ENCODE peak calls at places on chromosomes 6 and 20, in ten cellular contexts. P is naive thymus-derived CD4-positive, alpha-beta T cell; A is SHP77; I is fibroblast of pulmonary artery; Q is AG08395; C is activated CD4-positive, alpha-beta T cell treated with anti-CD3 and anti-CD28 coated beads for 48 hours; V is ELF-1; E is sigmoid colon; T is GF-D8; D is activated naive CD8-positive, alpha-beta T cell treated with anti-CD3 and anti-CD28 coated beads, Interleukin-2, amount 50 U/mL, for 24 hours. R is an unnamed sample.

GRCh38 chr6:170292111-170292777 is 1.4 kb upstream of the DLL1 start:
- DNase-seq in T (no peak), C (no peak), D (no peak), A (no peak), V (peak; percentile 85), P (no peak), E (peak; percentile 46), Q (no peak), I (no peak), R (no peak)

GRCh38 chr6:154297711-154298110 is 58.9 kb downstream of the IPCEF1 start:
- DNase-seq in C (no peak), A (no peak), I (peak; percentile 61), V (no peak), D (no peak), Q (no peak), P (no peak), T (no peak), E (no peak), R (peak; percentile 67)

GRCh38 chr20:48039514-48039913 is 254.2 kb upstream of the SULF2 start:
- DNase-seq in I (no peak), P (no peak), T (no peak), Q (no peak), A (no peak), D (no peak), E (no peak), C (no peak), V (no peak), R (no peak)

GRCh38 chr6:3913077-3913957 is 64.1 kb downstream of the FAM50B start:
- DNase-seq in T (no peak), V (no peak), P (no peak), I (peak; percentile 99), Q (peak; percentile 95), A (peak; percentile 7), E (peak; percentile 92), C (no peak), D (no peak), R (peak; percentile 99)

GRCh38 chr20:38435555-38435939 is 419 bp upstream of the SNHG17 start:
- DNase-seq in A (no peak), D (no peak), E (no peak), V (no peak), C (no peak), I (peak; percentile 67), T (no peak), P (no peak), Q (peak; percentile 43), R (peak; percentile 81)

GRCh38 chr6:28907394-28907793 is 16.4 kb downstream of the TRIM27 start:
- DNase-seq in D (no peak), T (no peak), E (no peak), V (no peak), P (no peak), A (no peak), C (no peak), Q (no peak), I (peak; percentile 69), R (peak; percentile 96)

GRCh38 chr20:63025534-63026331 is 19.0 kb upstream of the BHLHE23 start:
- DNase-seq in D (peak; percentile 19), C (peak; percentile 40), V (no peak), P (no peak), Q (peak; percentile 59), E (no peak), T (peak; percentile 9), I (peak; percentile 45), A (no peak), R (peak; percentile 4)

GRCh38 chr6:117687725-117688124 is 12.5 kb downstream of the NUS1 start:
- DNase-seq in P (no peak), I (no peak), V (no peak), A (no peak), T (no peak), D (no peak), Q (no peak), E (no peak), C (no peak), R (no peak)

GRCh38 chr20:34997774-34998173 is 42.1 kb downstream of the MYH7B start:
- DNase-seq in A (no peak), D (no peak), Q (no peak), E (no peak), I (no peak), T (no peak), V (no peak), C (no peak), P (no peak), R (no peak)

GRCh38 chr6:47047479-47048411 is 5.6 kb upstream of the ADGRF1 start:
- DNase-seq in T (peak; percentile 18), E (no peak), Q (peak; percentile 74), I (peak; percentile 85), C (peak; percentile 44), A (peak; percentile 68), D (peak; percentile 3), P (peak; percentile 19), V (peak; percentile 92), R (peak; percentile 83)

GRCh38 chr20:63708301-63709148 is 686 bp downstream of the ZGPAT start:
- DNase-seq in Q (no peak), T (no peak), D (no peak), E (peak; percentile 68), C (no peak), I (no peak), P (no peak), V (no peak), A (no peak), R (no peak)

GRCh38 chr20:63092660-63093215 is 86.0 kb upstream of the BHLHE23 start:
- DNase-seq in P (no peak), C (peak; percentile 1), Q (no peak), D (no peak), E (peak; percentile 33), A (peak; percentile 37), I (no peak), V (no peak), T (no peak), R (no peak)

GRCh38 chr20:18058661-18059467 is 1.1 kb upstream of the OVOL2 start:
- DNase-seq in I (no peak), A (peak; percentile 82), V (peak; percentile 88), P (no peak), T (no peak), E (no peak), Q (no peak), C (peak; percentile 5), D (no peak), R (no peak)

GRCh38 chr6:169225131-169225576 is 28.5 kb downstream of the THBS2 start:
- DNase-seq in V (no peak), T (no peak), C (no peak), A (no peak), Q (no peak), P (no peak), I (no peak), D (no peak), E (peak; percentile 50), R (no peak)

GRCh38 chr20:36538026-36538764 is 3.1 kb upstream of the MYL9 start:
- DNase-seq in C (no peak), P (no peak), Q (no peak), V (no peak), A (no peak), I (peak; percentile 91), D (no peak), T (no peak), E (peak; percentile 68), R (peak; percentile 49)

GRCh38 chr6:31438677-31439076 is 35.3 kb downstream of the MICA start:
- DNase-seq in I (no peak), D (no peak), T (no peak), V (peak; percentile 6), C (no peak), A (no peak), Q (no peak), P (no peak), E (no peak), R (no peak)

GRCh38 chr20:36277546-36277945 is 28.6 kb upstream of the DLGAP4 start:
- DNase-seq in A (no peak), T (no peak), I (no peak), Q (no peak), V (no peak), E (peak; percentile 20), C (no peak), D (no peak), P (no peak), R (no peak)

GRCh38 chr6:136550045-136550329 is 235 bp downstream of the MAP7 start:
- DNase-seq in A (no peak), I (no peak), C (no peak), V (no peak), D (no peak), E (no peak), Q (peak; percentile 43), T (no peak), P (no peak), R (no peak)

GRCh38 chr6:5765141-5765760 is 241.5 kb downstream of the NRN1 start:
- DNase-seq in D (no peak), P (no peak), Q (peak; percentile 12), A (no peak), I (no peak), T (no peak), C (no peak), E (no peak), V (no peak), R (no peak)

GRCh38 chr6:25608562-25609174 is 43.3 kb upstream of the SCGN start:
- DNase-seq in P (no peak), V (no peak), E (no peak), A (no peak), T (no peak), D (no peak), Q (no peak), I (no peak), C (no peak), R (no peak)

GRCh38 chr6:24930386-24930785 is 5.4 kb downstream of the RIPOR2 start:
- DNase-seq in D (no peak), C (no peak), P (no peak), A (no peak), T (no peak), V (peak; percentile 14), E (no peak), Q (peak; percentile 72), I (peak; percentile 41), R (peak; percentile 87)

GRCh38 chr6:98539669-98540207 is 294.6 kb upstream of the POU3F2 start:
- DNase-seq in Q (no peak), T (no peak), A (peak; percentile 1), D (no peak), V (peak; percentile 5), P (no peak), I (no peak), C (no peak), E (no peak), R (no peak)

GRCh38 chr6:134031696-134032255 is 20.6 kb downstream of the SLC2A12 start:
- DNase-seq in V (no peak), C (no peak), A (no peak), I (no peak), P (no peak), E (no peak), Q (peak; percentile 8), D (no peak), T (no peak), R (peak; percentile 86)

GRCh38 chr6:10014561-10014960 is 400.3 kb downstream of the TFAP2A start:
- DNase-seq in V (no peak), Q (no peak), E (no peak), P (no peak), A (peak; percentile 23), I (no peak), T (no peak), C (no peak), D (no peak), R (peak; percentile 24)

R was measured in astrocyte.